ENCODE peak calls at places on chromosomes 13 and 19, in five cellular contexts. One of them, this sample, is unnamed.

GRCh38 chr13:32530841-32531253 is 7.7 kb downstream of the N4BP2L2 start:
- DNase-seq in H1: no peak
- DNase-seq in Peyer's patch: no peak
- DNase-seq in effector memory CD4-positive, alpha-beta T cell: no peak
- DNase-seq in sigmoid colon: no peak
- DNase-seq in this sample: no peak

GRCh38 chr13:93039131-93039530 is 187.5 kb upstream of the GPC6 start:
- DNase-seq in H1: no peak
- DNase-seq in Peyer's patch: no peak
- DNase-seq in effector memory CD4-positive, alpha-beta T cell: no peak
- DNase-seq in sigmoid colon: no peak
- DNase-seq in this sample: no peak

GRCh38 chr19:47230122-47230920 is 678 bp downstream of the BBC3 start:
- DNase-seq in H1: peak
- DNase-seq in Peyer's patch: peak
- DNase-seq in effector memory CD4-positive, alpha-beta T cell: peak
- DNase-seq in sigmoid colon: peak
- DNase-seq in this sample: peak

GRCh38 chr13:39266426-39266825 is 228.2 kb downstream of the NHLRC3 start:
- DNase-seq in H1: no peak
- DNase-seq in Peyer's patch: no peak
- DNase-seq in effector memory CD4-positive, alpha-beta T cell: no peak
- DNase-seq in sigmoid colon: no peak
- DNase-seq in this sample: no peak

GRCh38 chr13:84998681-84999080 is 800.5 kb downstream of the SLITRK6 start:
- DNase-seq in H1: no peak
- DNase-seq in Peyer's patch: no peak
- DNase-seq in effector memory CD4-positive, alpha-beta T cell: no peak
- DNase-seq in sigmoid colon: no peak
- DNase-seq in this sample: no peak

GRCh38 chr19:45938733-45939319 is 24.2 kb upstream of the NANOS2 start:
- DNase-seq in H1: no peak
- DNase-seq in Peyer's patch: no peak
- DNase-seq in effector memory CD4-positive, alpha-beta T cell: no peak
- DNase-seq in sigmoid colon: no peak
- DNase-seq in this sample: no peak

GRCh38 chr13:26719356-26719945 is 41.1 kb downstream of the GPR12 start:
- DNase-seq in H1: no peak
- DNase-seq in Peyer's patch: no peak
- DNase-seq in effector memory CD4-positive, alpha-beta T cell: no peak
- DNase-seq in sigmoid colon: no peak
- DNase-seq in this sample: no peak

GRCh38 chr19:46716013-46716671 is 772 bp downstream of the PRKD2 start:
- DNase-seq in H1: peak
- DNase-seq in Peyer's patch: no peak
- DNase-seq in effector memory CD4-positive, alpha-beta T cell: no peak
- DNase-seq in sigmoid colon: peak
- DNase-seq in this sample: no peak

GRCh38 chr13:30679483-30680330 is 55.6 kb upstream of the ALOX5AP start:
- DNase-seq in H1: no peak
- DNase-seq in Peyer's patch: no peak
- DNase-seq in effector memory CD4-positive, alpha-beta T cell: no peak
- DNase-seq in sigmoid colon: no peak
- DNase-seq in this sample: no peak

GRCh38 chr13:29676941-29677452 is 81.5 kb upstream of the SLC7A1 start:
- DNase-seq in H1: no peak
- DNase-seq in Peyer's patch: peak
- DNase-seq in effector memory CD4-positive, alpha-beta T cell: no peak
- DNase-seq in sigmoid colon: no peak
- DNase-seq in this sample: no peak

GRCh38 chr19:55550321-55550650 is 4.9 kb upstream of the SBK3 start:
- DNase-seq in H1: no peak
- DNase-seq in Peyer's patch: no peak
- DNase-seq in effector memory CD4-positive, alpha-beta T cell: no peak
- DNase-seq in sigmoid colon: no peak
- DNase-seq in this sample: no peak

GRCh38 chr19:1407662-1408299 is 395 bp downstream of the DAZAP1 start:
- DNase-seq in H1: no peak
- DNase-seq in Peyer's patch: peak
- DNase-seq in effector memory CD4-positive, alpha-beta T cell: peak
- DNase-seq in sigmoid colon: peak
- DNase-seq in this sample: no peak

GRCh38 chr13:96779691-96780090 is 214.6 kb downstream of the OXGR1 start:
- DNase-seq in H1: no peak
- DNase-seq in Peyer's patch: no peak
- DNase-seq in effector memory CD4-positive, alpha-beta T cell: no peak
- DNase-seq in sigmoid colon: no peak
- DNase-seq in this sample: no peak

GRCh38 chr19:42275103-42275502 is 6.1 kb downstream of the CIC start:
- DNase-seq in H1: no peak
- DNase-seq in Peyer's patch: no peak
- DNase-seq in effector memory CD4-positive, alpha-beta T cell: no peak
- DNase-seq in sigmoid colon: no peak
- DNase-seq in this sample: no peak

GRCh38 chr19:42276284-42276683 is 7.2 kb downstream of the CIC start:
- DNase-seq in H1: no peak
- DNase-seq in Peyer's patch: peak
- DNase-seq in effector memory CD4-positive, alpha-beta T cell: no peak
- DNase-seq in sigmoid colon: no peak
- DNase-seq in this sample: no peak

GRCh38 chr19:42274065-42274682 is 5.1 kb downstream of the CIC start:
- DNase-seq in H1: no peak
- DNase-seq in Peyer's patch: no peak
- DNase-seq in effector memory CD4-positive, alpha-beta T cell: no peak
- DNase-seq in sigmoid colon: peak
- DNase-seq in this sample: no peak

GRCh38 chr19:42276821-42277220 is 7.8 kb downstream of the CIC start:
- DNase-seq in H1: no peak
- DNase-seq in Peyer's patch: no peak
- DNase-seq in effector memory CD4-positive, alpha-beta T cell: no peak
- DNase-seq in sigmoid colon: no peak
- DNase-seq in this sample: no peak

DNA sequence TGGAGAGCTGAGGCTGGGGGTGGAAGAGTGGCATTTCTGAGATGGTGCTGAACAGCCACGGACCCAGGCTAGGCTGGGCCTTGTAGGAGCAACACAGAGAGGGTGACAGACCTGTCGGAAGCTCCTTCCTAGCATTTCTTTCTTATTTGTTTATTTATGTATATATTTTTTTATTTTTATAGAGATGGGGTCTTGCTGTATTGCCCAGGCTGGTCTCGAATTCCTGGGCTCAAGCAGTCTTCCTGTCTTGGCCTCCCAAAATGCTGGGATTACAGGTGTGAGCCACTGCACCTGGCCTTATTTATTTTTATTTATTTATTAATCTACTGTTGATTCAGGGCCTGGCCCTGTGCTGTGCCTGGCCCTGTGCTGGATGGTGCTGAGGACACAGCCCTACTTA is 6.5 kb downstream of the CIC start:
- DNase-seq in H1: no peak
- DNase-seq in Peyer's patch: no peak
- DNase-seq in effector memory CD4-positive, alpha-beta T cell: no peak
- DNase-seq in sigmoid colon: no peak
- DNase-seq in this sample: no peak
- H3K27ac ChIP-seq in H1: no peak
- H3K27ac ChIP-seq in Peyer's patch: no peak
- H3K27ac ChIP-seq in effector memory CD4-positive, alpha-beta T cell: no peak
- H3K27ac ChIP-seq in sigmoid colon: peak
- H3K27ac ChIP-seq in this sample: no peak

GRCh38 chr13:44855860-44856259 is 133.4 kb downstream of the NUFIP1 start:
- DNase-seq in H1: no peak
- DNase-seq in Peyer's patch: no peak
- DNase-seq in effector memory CD4-positive, alpha-beta T cell: no peak
- DNase-seq in sigmoid colon: no peak
- DNase-seq in this sample: no peak
- H3K27ac ChIP-seq in H1: no peak
- H3K27ac ChIP-seq in Peyer's patch: no peak
- H3K27ac ChIP-seq in effector memory CD4-positive, alpha-beta T cell: no peak
- H3K27ac ChIP-seq in sigmoid colon: no peak
- H3K27ac ChIP-seq in this sample: no peak

GRCh38 chr13:25165664-25166063 is 6.4 kb downstream of the AMER2 start:
- DNase-seq in H1: no peak
- DNase-seq in Peyer's patch: no peak
- DNase-seq in effector memory CD4-positive, alpha-beta T cell: no peak
- DNase-seq in sigmoid colon: no peak
- DNase-seq in this sample: no peak
- H3K27ac ChIP-seq in H1: no peak
- H3K27ac ChIP-seq in Peyer's patch: no peak
- H3K27ac ChIP-seq in effector memory CD4-positive, alpha-beta T cell: no peak
- H3K27ac ChIP-seq in sigmoid colon: no peak
- H3K27ac ChIP-seq in this sample: peak

GRCh38 chr13:50713849-50714248 is 129.6 kb downstream of the DLEU7 start:
- DNase-seq in H1: no peak
- DNase-seq in Peyer's patch: no peak
- DNase-seq in effector memory CD4-positive, alpha-beta T cell: no peak
- DNase-seq in sigmoid colon: no peak
- DNase-seq in this sample: no peak
- H3K27ac ChIP-seq in H1: no peak
- H3K27ac ChIP-seq in Peyer's patch: no peak
- H3K27ac ChIP-seq in effector memory CD4-positive, alpha-beta T cell: no peak
- H3K27ac ChIP-seq in sigmoid colon: peak
- H3K27ac ChIP-seq in this sample: no peak

GRCh38 chr13:35848316-35848715 is 282.9 kb downstream of the DCLK1 start:
- DNase-seq in H1: no peak
- DNase-seq in Peyer's patch: no peak
- DNase-seq in effector memory CD4-positive, alpha-beta T cell: no peak
- DNase-seq in sigmoid colon: no peak
- DNase-seq in this sample: no peak
- H3K27ac ChIP-seq in H1: no peak
- H3K27ac ChIP-seq in Peyer's patch: no peak
- H3K27ac ChIP-seq in effector memory CD4-positive, alpha-beta T cell: no peak
- H3K27ac ChIP-seq in sigmoid colon: peak
- H3K27ac ChIP-seq in this sample: no peak

DNA sequence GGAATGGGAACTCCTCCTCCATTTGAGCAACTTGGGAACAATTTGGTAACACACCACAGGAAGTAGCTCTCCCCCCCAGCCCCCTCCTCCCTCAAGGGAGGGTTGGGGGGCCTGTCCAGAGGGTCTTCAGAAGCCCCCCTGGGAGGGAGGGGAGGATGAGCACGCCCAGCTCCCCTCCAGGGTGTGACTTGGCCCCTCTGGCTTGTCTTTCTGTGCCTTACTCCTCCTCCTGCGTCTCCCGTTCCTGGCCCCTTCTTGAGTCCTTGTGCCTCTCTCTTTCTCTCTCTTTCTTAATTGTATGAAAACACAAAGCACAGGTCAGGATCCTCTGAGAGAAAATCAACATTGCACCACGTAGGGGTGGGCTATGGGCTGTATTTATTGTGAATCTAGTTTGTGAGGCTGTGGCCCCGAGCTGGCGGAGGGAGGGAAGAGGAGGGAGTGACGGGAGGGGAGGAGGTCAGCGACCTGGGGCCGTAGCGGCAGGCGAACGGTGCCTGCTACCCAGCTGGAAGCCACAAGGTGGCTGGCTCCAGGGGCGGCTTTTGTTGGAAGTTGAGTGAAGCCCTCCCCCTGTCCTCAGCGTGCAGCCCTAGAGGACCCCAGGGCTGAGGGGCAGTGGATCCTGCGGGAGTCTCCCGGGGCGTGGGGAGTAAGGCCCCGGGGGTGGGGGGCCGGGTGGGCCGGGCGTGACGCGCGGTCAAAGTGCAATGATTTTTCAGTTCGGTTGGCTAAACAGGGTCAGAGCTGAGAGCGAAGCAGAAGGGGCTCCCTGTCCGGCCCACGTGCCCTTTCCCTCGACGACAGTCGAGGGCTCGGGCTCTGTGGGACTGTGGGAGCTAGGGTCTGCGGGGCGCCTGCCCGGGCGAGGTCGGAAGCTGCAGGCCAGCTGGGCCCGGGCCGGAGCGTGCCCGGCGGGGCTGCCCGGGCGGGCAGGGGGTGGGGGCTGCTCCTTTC is 6.4 kb downstream of the LYL1 start:
- DNase-seq in H1: peak
- DNase-seq in Peyer's patch: peak
- DNase-seq in effector memory CD4-positive, alpha-beta T cell: no peak
- DNase-seq in sigmoid colon: peak
- DNase-seq in this sample: no peak
- H3K27ac ChIP-seq in H1: no peak
- H3K27ac ChIP-seq in Peyer's patch: peak
- H3K27ac ChIP-seq in effector memory CD4-positive, alpha-beta T cell: peak
- H3K27ac ChIP-seq in sigmoid colon: peak
- H3K27ac ChIP-seq in this sample: peak

GRCh38 chr19:19487077-19488040 is 28.0 kb downstream of the TSSK6 start:
- DNase-seq in H1: no peak
- DNase-seq in Peyer's patch: no peak
- DNase-seq in effector memory CD4-positive, alpha-beta T cell: no peak
- DNase-seq in sigmoid colon: no peak
- DNase-seq in this sample: no peak

GRCh38 chr19:19485161-19485997 is 30.0 kb downstream of the TSSK6 start:
- DNase-seq in H1: no peak
- DNase-seq in Peyer's patch: no peak
- DNase-seq in effector memory CD4-positive, alpha-beta T cell: no peak
- DNase-seq in sigmoid colon: no peak
- DNase-seq in this sample: no peak

GRCh38 chr19:19485998-19486290 is 29.4 kb downstream of the TSSK6 start:
- DNase-seq in H1: no peak
- DNase-seq in Peyer's patch: no peak
- DNase-seq in effector memory CD4-positive, alpha-beta T cell: no peak
- DNase-seq in sigmoid colon: no peak
- DNase-seq in this sample: no peak

GRCh38 chr19:19488041-19488874 is 27.1 kb downstream of the TSSK6 start:
- DNase-seq in H1: no peak
- DNase-seq in Peyer's patch: no peak
- DNase-seq in effector memory CD4-positive, alpha-beta T cell: no peak
- DNase-seq in sigmoid colon: no peak
- DNase-seq in this sample: no peak

DNA sequence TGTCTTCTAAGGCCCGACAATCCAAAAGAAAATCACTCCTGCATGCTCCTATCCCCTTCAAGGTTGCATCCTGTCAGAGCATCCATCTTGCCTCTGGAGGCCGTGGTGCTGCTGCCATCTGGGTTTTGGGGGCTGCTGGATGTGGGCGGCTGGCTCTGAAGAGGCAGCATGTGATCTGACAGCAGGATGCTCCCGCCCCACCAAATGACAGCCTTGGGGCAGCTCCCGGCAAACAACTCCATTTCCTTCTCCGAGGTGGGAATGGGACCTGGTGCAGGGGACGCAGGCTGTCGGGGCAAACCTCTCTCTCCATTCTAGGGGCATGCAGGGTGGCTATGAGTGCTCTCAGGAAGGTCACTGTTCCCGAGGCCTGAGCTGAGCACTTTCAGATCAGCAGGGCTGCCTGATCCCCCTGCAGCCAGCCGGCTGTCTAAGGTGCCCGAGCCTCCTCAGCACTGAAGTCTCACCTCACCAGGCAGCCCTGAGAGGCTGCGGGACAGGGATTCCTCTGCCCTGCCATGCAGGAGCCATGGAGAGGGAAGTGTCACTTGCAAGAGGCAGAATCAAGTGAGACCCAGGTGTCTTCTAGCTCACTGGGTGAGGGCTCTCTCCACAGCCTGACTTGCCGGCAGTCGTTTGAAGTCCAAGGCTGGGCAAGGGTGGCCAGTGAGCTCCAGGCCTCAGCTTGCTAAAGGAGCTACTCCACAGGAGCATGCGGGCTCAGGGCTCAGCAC is 28.8 kb downstream of the TSSK6 start:
- DNase-seq in H1: no peak
- DNase-seq in Peyer's patch: no peak
- DNase-seq in effector memory CD4-positive, alpha-beta T cell: no peak
- DNase-seq in sigmoid colon: no peak
- DNase-seq in this sample: no peak
- H3K27ac ChIP-seq in H1: no peak
- H3K27ac ChIP-seq in Peyer's patch: no peak
- H3K27ac ChIP-seq in effector memory CD4-positive, alpha-beta T cell: peak
- H3K27ac ChIP-seq in sigmoid colon: no peak
- H3K27ac ChIP-seq in this sample: no peak